ENCODE peak calls at places on chromosome 13, in seven cellular contexts. K, F, T, Z, B, U and J are unnamed samples. For H3K4me1 and H3K27me3, the result is how much of the 10 kb centered on the place peaks cover.

GRCh38 chr13:26558912-26559485 is 1.5 kb downstream of the WASF3 start:
- DNase-seq in K (no peak), F (no peak), T (no peak), Z (no peak), B (no peak), U (no peak), J (no peak)

GRCh38 chr13:30371649-30372265 is 50.5 kb upstream of the UBE2L5 start:
- DNase-seq in K (peak), F (no peak), T (no peak), Z (peak), B (no peak), U (no peak), J (no peak)

GRCh38 chr13:77521595-77522367 is 13.7 kb upstream of the SCEL start:
- DNase-seq in K (peak), F (no peak), T (no peak), Z (no peak), B (no peak), U (no peak), J (peak)

GRCh38 chr13:63403726-63404125 is 1988.1 kb upstream of the PCDH20 start:
- DNase-seq in K (no peak), F (no peak), T (no peak), Z (no peak), B (no peak), U (no peak), J (no peak)

GRCh38 chr13:23609414-23610186 is 39.4 kb downstream of the TNFRSF19 start:
- DNase-seq in K (peak), F (peak), T (no peak), Z (peak), B (peak), U (peak), J (peak)

GRCh38 chr13:97843201-97843600 is 110.3 kb upstream of the IPO5 start:
- DNase-seq in K (no peak), F (no peak), T (no peak), Z (no peak), B (no peak), U (no peak), J (no peak)

GRCh38 chr13:35979378-35979911 is 151.7 kb downstream of the DCLK1 start:
- DNase-seq in K (peak), F (peak), T (peak), Z (peak), B (peak), U (peak), J (peak)

GRCh38 chr13:35743165-35743564 is 266.7 kb upstream of the MAB21L1 start:
- DNase-seq in K (no peak), F (no peak), T (no peak), Z (no peak), B (no peak), U (no peak), J (no peak)

GRCh38 chr13:105538346-105538745 is 997.1 kb downstream of the EFNB2 start:
- DNase-seq in K (no peak), F (no peak), T (no peak), Z (no peak), B (no peak), U (no peak), J (no peak)

GRCh38 chr13:50236898-50237318 is 221.7 kb downstream of the KCNRG start:
- DNase-seq in K (peak), F (no peak), T (no peak), Z (peak), B (no peak), U (no peak), J (no peak)

GRCh38 chr13:108987488-108987887 is 358.1 kb downstream of the MYO16 start:
- DNase-seq in K (peak), F (no peak), T (no peak), Z (peak), B (no peak), U (no peak), J (no peak)

GRCh38 chr13:30679483-30680330 is 55.6 kb upstream of the ALOX5AP start:
- DNase-seq in K (no peak), F (no peak), T (no peak), Z (peak), B (no peak), U (no peak), J (no peak)

GRCh38 chr13:20170931-20171330 is 10.1 kb upstream of the GJA3 start:
- DNase-seq in K (no peak), F (no peak), T (no peak), Z (no peak), B (no peak), U (no peak), J (no peak)

GRCh38 chr13:112661291-112661690 is 28.5 kb upstream of the ATP11A start:
- DNase-seq in K (no peak), F (no peak), T (no peak), Z (no peak), B (no peak), U (no peak), J (no peak)

GRCh38 chr13:101698400-101698799 is 245.9 kb downstream of the ITGBL1 start:
- DNase-seq in K (no peak), F (no peak), T (no peak), Z (peak), B (no peak), U (no peak), J (no peak)

GRCh38 chr13:44312898-44313551 is 60.6 kb upstream of the SERP2 start:
- DNase-seq in K (peak), F (no peak), T (no peak), Z (peak), B (no peak), U (no peak), J (no peak)

GRCh38 chr13:23323946-23324709 is 109.4 kb downstream of the SACS start:
- DNase-seq in K (peak), F (no peak), T (no peak), Z (peak), B (no peak), U (no peak), J (no peak)

GRCh38 chr13:59437902-59438301 is 725.8 kb downstream of the DIAPH3 start:
- DNase-seq in K (no peak), F (no peak), T (no peak), Z (peak), B (no peak), U (no peak), J (no peak)

GRCh38 chr13:37207646-37208045 is 102.2 kb upstream of the CSNK1A1L start:
- DNase-seq in K (peak), F (no peak), T (no peak), Z (no peak), B (no peak), U (no peak), J (no peak)

GRCh38 chr13:92896842-92897241 is 329.8 kb upstream of the GPC6 start:
- DNase-seq in K (peak), F (no peak), T (no peak), Z (peak), B (no peak), U (no peak), J (no peak)

GRCh38 chr13:104694397-104694796 is 1628.2 kb upstream of the SLC10A2 start:
- DNase-seq in K (no peak), F (no peak), T (no peak), Z (no peak), B (no peak), U (no peak), J (no peak)

GRCh38 chr13:34223984-34224383 is 406.0 kb downstream of the RFC3 start:
- DNase-seq in K (no peak), F (no peak), T (no peak), Z (peak), B (no peak), U (no peak), J (no peak)

GRCh38 chr13:98386632-98387031 is 190.3 kb downstream of the STK24 start:
- DNase-seq in K (no peak), F (no peak), T (no peak), Z (no peak), B (no peak), U (no peak), J (no peak)

GRCh38 chr13:70950664-70951063 is 842.4 kb upstream of the KLHL1 start:
- DNase-seq in K (no peak), F (no peak), T (no peak), Z (no peak), B (no peak), U (no peak), J (no peak)

GRCh38 chr13:99280166-99280565 is 22.0 kb upstream of the GPR18 start:
- DNase-seq in K (peak), F (no peak), T (no peak), Z (no peak), B (no peak), U (no peak), J (no peak)

GRCh38 chr13:102642475-102642874 is 45.7 kb downstream of the TPP2 start:
- DNase-seq in K (peak), F (peak), T (peak), Z (no peak), B (no peak), U (peak), J (peak)

GRCh38 chr13:72638059-72638815 is 89.2 kb downstream of the MZT1 start:
- DNase-seq in K (peak), F (no peak), T (no peak), Z (no peak), B (no peak), U (no peak), J (no peak)

DNA sequence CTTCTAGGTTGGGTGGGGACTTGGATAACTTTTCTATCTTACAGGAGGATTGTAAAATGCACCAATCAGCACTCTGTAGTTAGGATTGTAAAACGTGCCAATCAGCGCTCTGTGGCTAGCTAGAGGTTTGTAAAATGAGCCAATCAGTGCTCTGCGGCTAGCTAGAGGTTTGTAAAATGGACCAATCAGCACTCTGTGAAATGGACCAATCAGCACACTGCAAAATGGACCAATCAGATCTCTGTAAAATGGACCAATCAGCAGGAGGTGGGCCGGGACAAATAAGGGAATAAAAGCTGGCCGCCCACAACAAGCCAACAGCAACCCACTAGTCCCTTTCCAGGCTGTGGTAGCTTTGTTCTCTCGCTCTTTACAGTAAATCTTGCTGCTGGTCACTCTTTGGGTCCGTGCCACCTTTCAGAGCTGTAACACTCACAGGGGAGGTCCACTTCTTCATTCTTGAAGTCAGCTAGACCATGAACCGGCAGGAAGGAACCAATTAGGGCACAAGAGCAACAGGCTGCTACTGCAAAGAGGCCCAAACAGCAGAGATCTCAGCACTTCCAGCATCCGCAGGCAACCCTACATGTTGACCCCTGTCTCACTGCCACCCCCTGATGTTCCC is 156.8 kb downstream of the DNAJC15 start:
- DNase-seq in K (no peak), F (no peak), T (no peak), Z (no peak), B (no peak), U (no peak), J (no peak)
- H3K4me1 ChIP-seq in K (under half), F (under half), T (under half), Z (under half), B (under half), U (under half), J (under half)

DNA sequence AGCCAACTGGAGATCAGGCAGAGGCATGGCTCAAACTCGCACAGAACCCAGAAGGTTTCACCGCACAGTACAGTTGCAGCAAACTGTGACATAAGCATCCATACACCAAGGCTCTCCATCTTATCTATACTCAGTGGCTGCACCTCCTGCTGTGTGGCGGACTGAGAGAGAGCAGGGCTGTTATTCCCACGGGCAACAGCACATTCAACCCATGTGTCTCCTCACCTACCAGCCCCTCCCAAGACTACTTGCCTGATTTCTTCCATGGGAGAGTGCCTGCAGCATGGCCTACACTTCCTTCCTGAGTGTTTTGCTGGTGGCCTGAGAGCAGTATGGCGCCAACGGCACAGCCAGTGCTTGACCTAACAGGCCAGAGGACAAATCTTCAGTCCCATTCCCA is 1606.6 kb downstream of the SLITRK1 start:
- DNase-seq in K (no peak), F (no peak), T (no peak), Z (no peak), B (no peak), U (no peak), J (no peak)
- H3K27me3 ChIP-seq in K (under half), F (under half), T (under half), Z (under half), B (under half), U (under half), J (under half)

GRCh38 chr13:113853518-113854237 is 10.2 kb downstream of the GAS6 start:
- DNase-seq in K (no peak), F (peak), T (no peak), Z (peak), B (peak), U (peak), J (no peak)
- H3K4me1 ChIP-seq in K (under half), F (half or more), T (under half), Z (half or more), B (under half), U (under half), J (under half)

GRCh38 chr13:110770678-110771077 is 57.2 kb downstream of the ING1 start:
- DNase-seq in K (no peak), F (no peak), T (no peak), Z (no peak), B (no peak), U (no peak), J (no peak)
- H3K27me3 ChIP-seq in K (under half), F (under half), T (under half), Z (under half), B (under half), U (under half), J (under half)

DNA sequence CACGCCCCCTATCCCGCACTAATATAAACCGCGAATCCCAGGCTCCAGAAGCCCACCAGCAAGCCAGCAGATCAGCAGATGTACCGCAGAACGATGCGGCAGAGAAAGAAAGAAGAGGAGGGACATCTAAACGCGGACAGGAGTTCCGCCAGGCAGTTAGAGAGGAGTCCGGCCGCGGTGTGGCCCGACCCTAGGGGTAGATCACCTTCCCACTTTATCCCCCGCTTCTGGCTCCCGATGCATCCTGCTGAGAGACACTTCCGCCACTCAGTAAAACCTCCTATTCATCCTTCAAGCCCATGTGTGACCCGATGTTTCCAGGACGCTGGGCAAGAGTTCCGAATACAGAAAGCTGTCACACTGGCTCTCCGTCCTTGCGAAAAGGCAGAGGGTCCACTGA is 1046.8 kb downstream of the SLITRK5 start:
- DNase-seq in K (no peak), F (no peak), T (no peak), Z (no peak), B (no peak), U (no peak), J (no peak)
- H3K4me1 ChIP-seq in K (under half), F (under half), T (under half), Z (under half), B (under half), U (under half), J (under half)

GRCh38 chr13:27835799-27836198 is 43.5 kb downstream of the GSX1 start:
- DNase-seq in K (no peak), F (no peak), T (no peak), Z (no peak), B (no peak), U (no peak), J (no peak)
- H3K27me3 ChIP-seq in K (under half), F (under half), T (half or more), Z (under half), B (under half), U (under half), J (under half)

DNA sequence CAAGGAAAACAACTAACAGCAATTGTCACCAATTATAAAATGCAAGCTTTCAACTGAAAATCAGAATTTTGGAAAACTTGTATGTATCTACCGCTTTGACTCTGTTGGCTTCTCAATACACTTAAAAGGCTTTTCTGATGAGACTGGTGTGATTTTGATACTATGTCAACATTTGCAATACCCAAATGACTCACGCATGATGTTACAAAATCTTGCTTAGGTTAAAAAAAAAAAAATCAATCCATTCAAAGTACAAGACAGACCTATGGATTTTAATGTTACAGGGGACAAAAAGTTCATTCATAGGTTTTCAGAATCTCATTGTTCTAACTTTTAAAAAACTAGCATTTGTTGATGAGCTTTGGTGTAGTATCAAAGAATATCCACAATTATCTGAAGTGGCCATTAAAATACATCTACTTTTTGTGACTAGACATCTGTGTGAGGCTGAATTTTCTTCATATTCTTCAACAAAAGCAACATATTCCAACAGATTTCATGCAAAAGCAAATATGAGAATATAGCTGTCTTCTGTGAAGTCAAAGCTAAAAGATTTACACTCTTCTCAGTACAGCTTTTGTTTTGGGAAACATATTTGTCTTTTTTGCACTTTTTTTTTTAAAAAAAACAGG is 10.7 kb downstream of the ELF1 start:
- DNase-seq in K (peak), F (no peak), T (no peak), Z (peak), B (no peak), U (no peak), J (no peak)
- H3K4me1 ChIP-seq in K (under half), F (under half), T (under half), Z (under half), B (under half), U (under half), J (under half)

GRCh38 chr13:53285896-53286430 is 257.4 kb downstream of the OLFM4 start:
- DNase-seq in K (no peak), F (no peak), T (no peak), Z (no peak), B (no peak), U (no peak), J (no peak)

GRCh38 chr13:53276265-53276664 is 247.7 kb downstream of the OLFM4 start:
- DNase-seq in K (no peak), F (no peak), T (no peak), Z (no peak), B (no peak), U (no peak), J (no peak)

DNA sequence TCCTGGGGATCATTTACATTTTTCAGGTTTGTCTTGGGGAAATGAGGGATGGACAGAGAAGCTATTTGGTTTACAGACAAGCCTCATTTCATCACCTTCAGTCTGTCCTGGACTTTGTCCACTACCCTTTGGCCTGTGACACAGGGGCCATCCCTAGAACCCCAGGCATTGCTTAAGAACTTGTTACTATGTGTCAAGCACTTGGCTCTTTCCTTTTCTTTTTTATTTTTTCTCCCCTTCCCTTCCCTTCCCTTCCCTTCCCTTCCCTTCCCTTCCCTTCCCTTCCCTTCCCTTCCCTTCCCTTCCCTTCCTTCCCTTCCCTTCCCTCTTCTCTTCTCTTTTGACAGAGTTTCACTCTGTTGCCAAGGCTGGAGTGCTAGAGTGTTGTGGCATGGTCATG is 253.1 kb downstream of the OLFM4 start:
- DNase-seq in K (no peak), F (no peak), T (no peak), Z (no peak), B (no peak), U (no peak), J (no peak)
- H3K27me3 ChIP-seq in K (under half), F (under half), T (under half), Z (under half), B (under half), U (under half), J (under half)

GRCh38 chr13:75789451-75790197 is 153.5 kb downstream of the LMO7 start:
- DNase-seq in K (no peak), F (no peak), T (no peak), Z (no peak), B (no peak), U (peak), J (no peak)
- H3K4me1 ChIP-seq in K (under half), F (under half), T (under half), Z (under half), B (under half), U (under half), J (under half)

DNA sequence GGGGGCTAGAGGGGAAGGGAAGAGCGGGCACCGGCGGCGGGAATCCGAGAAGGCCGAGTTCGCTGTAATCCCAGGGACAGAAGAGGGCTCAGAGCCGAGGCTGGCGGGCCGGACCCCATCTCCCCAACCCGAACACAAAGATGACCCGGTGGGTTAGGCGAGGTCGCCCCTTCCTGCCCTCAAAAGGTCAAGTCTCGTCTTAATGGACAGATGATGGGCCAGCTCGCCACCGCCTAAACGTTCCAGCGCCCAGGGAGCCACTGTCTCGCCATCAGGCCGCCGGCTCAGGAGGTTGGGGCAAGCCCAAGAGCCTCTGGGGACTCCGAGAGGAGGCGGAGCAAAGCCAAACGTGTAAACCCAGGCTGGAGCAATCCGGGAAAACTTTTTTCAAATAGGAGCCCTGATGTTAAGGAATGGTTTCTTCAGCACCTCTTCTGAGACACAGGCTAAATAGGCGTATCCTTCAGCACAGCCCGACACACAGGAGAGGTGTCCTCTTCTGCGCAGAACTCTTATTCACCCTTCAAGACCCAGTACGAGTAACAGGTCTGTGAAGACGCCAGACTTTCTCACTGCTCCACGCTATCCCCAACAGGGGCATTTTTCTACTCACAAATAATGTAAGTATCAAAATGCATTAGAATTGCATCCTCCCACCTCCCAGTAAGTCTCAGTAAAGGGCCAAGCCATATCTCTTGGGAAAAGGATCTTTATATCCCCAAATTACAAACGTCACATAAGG is 6.3 kb upstream of the POU4F1 start:
- DNase-seq in K (no peak), F (peak), T (no peak), Z (no peak), B (no peak), U (peak), J (no peak)
- H3K27me3 ChIP-seq in K (half or more), F (under half), T (half or more), Z (half or more), B (under half), U (under half), J (under half)